ENCODE peak calls at places on chromosomes 6 and 20, in seven cellular contexts. Y is breast epithelium, K is neural progenitor cell, B is Peyer's patch, X is pancreas, P is tibial nerve, U is astrocyte of the spinal cord. R is an unnamed sample.
A peak's percentile ranks its signal among the peaks of the same experiment; 100 is the strongest.

GRCh38 chr20:47063407-47063806 is 168.8 kb downstream of the EYA2 start:
- DNase-seq in Y (no peak), K (peak; percentile 14), B (no peak), X (no peak), P (no peak), U (no peak), R (no peak)

GRCh38 chr6:10951675-10952282 is 64.9 kb downstream of the SYCP2L start:
- DNase-seq in Y (no peak), K (peak; percentile 47), B (no peak), X (no peak), P (no peak), U (peak; percentile 68), R (peak; percentile 40)

GRCh38 chr6:163334264-163334663 is 80.3 kb upstream of the QKI start:
- DNase-seq in Y (no peak), K (no peak), B (no peak), X (no peak), P (no peak), U (no peak), R (no peak)

GRCh38 chr6:170130201-170130621 is 160.7 kb downstream of the DLL1 start:
- DNase-seq in Y (no peak), K (no peak), B (no peak), X (no peak), P (no peak), U (no peak), R (no peak)

GRCh38 chr6:37306026-37306425 is 47.8 kb upstream of the RNF8 start:
- DNase-seq in Y (no peak), K (no peak), B (no peak), X (no peak), P (no peak), U (no peak), R (no peak)

GRCh38 chr20:58818585-58819285 is 32.0 kb downstream of the GNAS-AS1 start:
- DNase-seq in Y (peak; percentile 28), K (no peak), B (no peak), X (no peak), P (no peak), U (peak; percentile 74), R (peak; percentile 75)

GRCh38 chr6:157240059-157240959 is 83.0 kb downstream of the TMEM242 start:
- DNase-seq in Y (no peak), K (peak; percentile 55), B (no peak), X (no peak), P (peak; percentile 46), U (peak; percentile 34), R (no peak)

GRCh38 chr6:119495230-119495683 is 145.7 kb upstream of the MAN1A1 start:
- DNase-seq in Y (no peak), K (no peak), B (no peak), X (peak; percentile 69), P (no peak), U (no peak), R (no peak)

GRCh38 chr20:430091-430999 is 22.2 kb downstream of the RBCK1 start:
- DNase-seq in Y (no peak), K (no peak), B (no peak), X (no peak), P (no peak), U (no peak), R (no peak)

GRCh38 chr6:53359843-53360834 is 11.4 kb upstream of the ELOVL5 start:
- DNase-seq in Y (no peak), K (no peak), B (no peak), X (no peak), P (no peak), U (peak; percentile 58), R (no peak)

GRCh38 chr6:42041131-42042055 is 8.9 kb upstream of the TAF8 start:
- DNase-seq in Y (no peak), K (peak; percentile 21), B (no peak), X (no peak), P (no peak), U (peak; percentile 36), R (no peak)

GRCh38 chr6:84522135-84522535 is 242.3 kb downstream of the TBX18 start:
- DNase-seq in Y (no peak), K (no peak), B (no peak), X (no peak), P (peak; percentile 21), U (peak; percentile 92), R (peak; percentile 36)

GRCh38 chr20:63957690-63958441 is 1.6 kb upstream of the UCKL1 start:
- DNase-seq in Y (no peak), K (peak; percentile 48), B (no peak), X (no peak), P (no peak), U (no peak), R (no peak)

GRCh38 chr6:74289881-74290280 is 593.9 kb downstream of the CD109 start:
- DNase-seq in Y (no peak), K (no peak), B (no peak), X (no peak), P (no peak), U (peak; percentile 12), R (peak; percentile 24)

GRCh38 chr20:45484676-45485075 is 15.1 kb downstream of the WFDC2 start:
- DNase-seq in Y (no peak), K (peak; percentile 27), B (no peak), X (no peak), P (no peak), U (no peak), R (no peak)

GRCh38 chr20:9920908-9921307 is 82.0 kb upstream of the PAK5 start:
- DNase-seq in Y (no peak), K (no peak), B (no peak), X (no peak), P (no peak), U (no peak), R (no peak)

GRCh38 chr6:93418448-93419303 is 683 bp downstream of the EPHA7 start:
- DNase-seq in Y (no peak), K (peak; percentile 92), B (no peak), X (peak; percentile 3), P (no peak), U (peak; percentile 61), R (no peak)

GRCh38 chr6:35480176-35480575 is 12.0 kb downstream of the RPL10A start:
- DNase-seq in Y (no peak), K (no peak), B (no peak), X (no peak), P (no peak), U (no peak), R (no peak)

GRCh38 chr6:35483490-35483889 is 13.4 kb downstream of the TEAD3 start:
- DNase-seq in Y (no peak), K (no peak), B (no peak), X (no peak), P (no peak), U (no peak), R (no peak)

GRCh38 chr6:35483892-35484645 is 12.8 kb downstream of the TEAD3 start:
- DNase-seq in Y (no peak), K (no peak), B (no peak), X (no peak), P (no peak), U (no peak), R (no peak)

GRCh38 chr6:35483062-35483461 is 13.8 kb downstream of the TEAD3 start:
- DNase-seq in Y (no peak), K (no peak), B (no peak), X (no peak), P (no peak), U (no peak), R (no peak)

GRCh38 chr6:35481215-35481614 is 13.0 kb downstream of the RPL10A start:
- DNase-seq in Y (no peak), K (no peak), B (no peak), X (no peak), P (no peak), U (no peak), R (no peak)
- TF ChIP-seq CTCF in Y (no peak), K (no peak), B (no peak), X (no peak), P (no peak), U (no peak), R (no peak)

GRCh38 chr20:34977365-34978091 is 21.9 kb downstream of the MYH7B start:
- DNase-seq in Y (no peak), K (no peak), B (no peak), X (no peak), P (no peak), U (no peak), R (no peak)

GRCh38 chr20:34976286-34976685 is 20.6 kb downstream of the MYH7B start:
- DNase-seq in Y (no peak), K (no peak), B (no peak), X (no peak), P (no peak), U (no peak), R (no peak)

GRCh38 chr20:34980543-34981213 is 25.0 kb downstream of the MYH7B start:
- DNase-seq in Y (no peak), K (peak; percentile 32), B (no peak), X (no peak), P (no peak), U (no peak), R (no peak)

GRCh38 chr20:34979366-34980153 is 23.9 kb downstream of the MYH7B start:
- DNase-seq in Y (no peak), K (peak; percentile 53), B (no peak), X (no peak), P (no peak), U (no peak), R (no peak)

DNA sequence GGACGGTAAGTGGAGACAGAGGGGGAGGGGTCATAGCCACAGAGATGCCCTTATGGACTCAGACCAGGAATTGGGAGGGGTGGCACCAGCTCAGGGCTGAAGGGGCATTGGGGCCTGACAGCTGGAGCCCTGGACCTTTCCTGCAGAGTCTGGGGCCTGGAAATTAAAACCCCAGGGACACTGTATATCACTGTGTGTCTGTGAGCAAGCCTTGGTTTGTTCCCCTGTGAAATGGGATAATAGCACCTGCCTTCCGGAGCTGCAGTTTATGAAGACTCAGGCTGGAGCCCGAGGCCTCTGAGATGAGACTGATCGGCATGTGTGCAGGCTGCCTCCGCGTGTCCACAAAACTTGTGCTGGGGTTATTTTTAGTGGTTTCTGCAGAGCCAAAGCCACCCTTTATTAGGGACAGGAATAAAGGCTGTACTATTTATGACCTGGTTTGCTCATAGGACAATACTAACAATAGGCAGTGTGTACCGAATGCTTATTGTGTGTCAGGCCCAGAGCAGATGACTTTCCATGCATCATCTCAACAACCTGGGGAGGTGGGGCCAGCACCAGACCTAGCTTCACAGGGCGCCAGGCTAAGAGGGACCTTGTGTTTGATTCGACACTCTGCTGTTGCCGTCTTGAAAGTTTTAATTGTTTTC is 22.6 kb downstream of the MYH7B start:
- DNase-seq in Y (no peak), K (no peak), B (no peak), X (no peak), P (no peak), U (no peak), R (no peak)
- H3K4me3 ChIP-seq in Y (no peak overlapping the region), K (no peak overlapping the region), B (no peak overlapping the region), X (no peak overlapping the region), P (no peak overlapping the region), U (no peak overlapping the region), R (no peak overlapping the region)

DNA sequence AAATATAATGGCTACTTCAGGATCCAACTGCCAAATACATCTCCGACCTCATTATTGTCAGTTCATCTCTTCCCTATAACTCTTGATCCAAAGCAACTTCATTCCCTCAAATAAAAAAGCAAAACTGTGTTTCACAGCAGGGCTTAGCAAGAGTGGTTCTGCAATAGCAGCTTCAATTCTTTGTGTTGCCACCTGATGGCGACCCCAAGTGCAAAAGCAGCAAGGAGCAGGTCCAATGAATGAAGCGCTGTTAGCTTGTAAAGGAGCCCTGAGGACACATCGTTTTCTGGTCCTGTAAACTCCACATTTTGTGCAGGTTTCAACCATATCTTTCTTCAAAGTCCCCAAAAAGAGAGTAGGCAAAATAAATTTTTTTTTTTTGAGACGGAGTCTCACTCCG is 19.6 kb downstream of the RTN4IP1 start:
- DNase-seq in Y (no peak), K (peak; percentile 32), B (peak; percentile 66), X (no peak), P (no peak), U (peak; percentile 13), R (no peak)
- TF ChIP-seq CTCF in Y (peak; percentile 21), K (peak; percentile 47), B (peak; percentile 21), X (no peak), P (no peak), U (peak; percentile 47), R (peak; percentile 30)

GRCh38 chr6:27474172-27474465 is 1.2 kb upstream of the ZNF184 start:
- DNase-seq in Y (no peak), K (no peak), B (no peak), X (peak; percentile 15), P (no peak), U (no peak), R (no peak)
- H3K4me3 ChIP-seq in Y (peak overlapping the region; percentile 94), K (peak overlapping the region; percentile 62), B (peak overlapping the region; percentile 77), X (no peak overlapping the region), P (no peak overlapping the region), U (no peak overlapping the region), R (no peak overlapping the region)

R was measured in AG04449.